ENCODE peak calls at places on chromosomes 3 and 15, in four cellular contexts. V is H1, S is IMR-90, Y is trophoblast cell. R is an unnamed sample.

GRCh38 chr3:192645437-192645836 is 81.9 kb downstream of the FGF12 start:
- DNase-seq in V (no peak), S (no peak), Y (no peak), R (no peak)

GRCh38 chr15:70509282-70510272 is 253.8 kb downstream of the UACA start:
- DNase-seq in V (no peak), S (no peak), Y (peak; percentile 37), R (no peak)

GRCh38 chr3:70703305-70704102 is 391.1 kb upstream of the MDFIC2 start:
- DNase-seq in V (no peak), S (no peak), Y (no peak), R (no peak)

GRCh38 chr3:44939581-44940036 is 36.4 kb downstream of the ZDHHC3 start:
- DNase-seq in V (no peak), S (peak; percentile 43), Y (peak; percentile 29), R (peak; percentile 47)

GRCh38 chr3:129650256-129650872 is 43.9 kb upstream of the PLXND1 start:
- DNase-seq in V (peak; percentile 84), S (peak; percentile 84), Y (peak; percentile 77), R (peak; percentile 72)

GRCh38 chr3:20039765-20040475 is at the start of gene KAT2B:
- DNase-seq in V (peak; percentile 67), S (peak; percentile 26), Y (peak; percentile 74), R (peak; percentile 82)

GRCh38 chr3:15029625-15030024 is 35.5 kb downstream of the MRPS25 start:
- DNase-seq in V (no peak), S (no peak), Y (no peak), R (no peak)

GRCh38 chr15:101295607-101296225 is 668 bp upstream of the SNRPA1 start:
- DNase-seq in V (no peak), S (peak; percentile 72), Y (no peak), R (peak; percentile 50)

GRCh38 chr15:45112592-45113379 is 1.2 kb downstream of the DUOX2 start:
- DNase-seq in V (peak; percentile 78), S (no peak), Y (no peak), R (no peak)

GRCh38 chr15:26661727-26662126 is 111.1 kb downstream of the GABRB3 start:
- DNase-seq in V (no peak), S (no peak), Y (no peak), R (no peak)

GRCh38 chr15:65249641-65250040 is 37.0 kb downstream of the PARP16 start:
- DNase-seq in V (no peak), S (peak; percentile 30), Y (no peak), R (no peak)

GRCh38 chr3:58009026-58009748 is 965 bp downstream of the FLNB start:
- DNase-seq in V (peak; percentile 50), S (no peak), Y (peak; percentile 61), R (peak; percentile 24)

GRCh38 chr3:13480340-13481318 is 523 bp downstream of the HDAC11 start:
- DNase-seq in V (no peak), S (peak; percentile 10), Y (no peak), R (peak; percentile 34)

GRCh38 chr3:184805351-184806038 is 6.5 kb upstream of the VPS8 start:
- DNase-seq in V (no peak), S (no peak), Y (peak; percentile 16), R (peak; percentile 28)

GRCh38 chr3:172289583-172289982 is 158.7 kb downstream of the GHSR start:
- DNase-seq in V (no peak), S (no peak), Y (peak; percentile 45), R (peak; percentile 51)

GRCh38 chr15:63678383-63678782 is 81.2 kb downstream of the FBXL22 start:
- DNase-seq in V (no peak), S (peak; percentile 39), Y (no peak), R (no peak)

GRCh38 chr15:101091080-101092017 is 160.5 kb downstream of the CHSY1 start:
- DNase-seq in V (no peak), S (peak; percentile 77), Y (no peak), R (peak; percentile 77)

GRCh38 chr3:88912294-88913014 is 195.0 kb upstream of the EPHA3 start:
- DNase-seq in V (peak; percentile 52), S (no peak), Y (no peak), R (no peak)

GRCh38 chr3:13011369-13012227 is 61.6 kb downstream of the IQSEC1 start:
- DNase-seq in V (no peak), S (no peak), Y (no peak), R (no peak)

GRCh38 chr15:101307048-101307896 is 12.2 kb upstream of the SNRPA1 start:
- DNase-seq in V (peak; percentile 39), S (no peak), Y (no peak), R (no peak)

GRCh38 chr15:83270176-83270575 is 14.3 kb downstream of the BNC1 start:
- DNase-seq in V (no peak), S (no peak), Y (no peak), R (no peak)

GRCh38 chr15:55279746-55280351 is 9.8 kb downstream of the RAB27A start:
- DNase-seq in V (no peak), S (peak; percentile 95), Y (peak; percentile 32), R (peak; percentile 95)

GRCh38 chr15:101376615-101377395 is 81.8 kb upstream of the SNRPA1 start:
- DNase-seq in V (no peak), S (no peak), Y (no peak), R (no peak)

GRCh38 chr15:80615783-80616391 is 79.2 kb upstream of the ABHD17C start:
- DNase-seq in V (no peak), S (peak; percentile 66), Y (peak; percentile 97), R (peak; percentile 68)

GRCh38 chr3:144369151-144369879 is 397.7 kb downstream of the DIPK2A start:
- DNase-seq in V (no peak), S (no peak), Y (no peak), R (no peak)

GRCh38 chr15:96184297-96184696 is 146.2 kb upstream of the NR2F2 start:
- DNase-seq in V (no peak), S (no peak), Y (no peak), R (no peak)

GRCh38 chr15:65192016-65192415 is 6.9 kb upstream of the CLPX start:
- DNase-seq in V (no peak), S (peak; percentile 13), Y (no peak), R (no peak)

GRCh38 chr3:135229018-135229495 is 434.0 kb downstream of the EPHB1 start:
- DNase-seq in V (no peak), S (no peak), Y (no peak), R (no peak)

GRCh38 chr15:93418566-93418965 is 329.6 kb upstream of the RGMA start:
- DNase-seq in V (no peak), S (no peak), Y (no peak), R (no peak)

GRCh38 chr15:80931721-80932609 is 57.7 kb downstream of the MESD start:
- DNase-seq in V (no peak), S (no peak), Y (peak; percentile 70), R (peak; percentile 11)

GRCh38 chr3:114411292-114411691 is 117.5 kb downstream of the TIGIT start:
- DNase-seq in V (no peak), S (peak; percentile 59), Y (no peak), R (peak; percentile 35)
- H3K18ac ChIP-seq in V (no peak overlapping the region), S (peak overlapping the region; percentile 5), Y (no peak overlapping the region), R (no peak overlapping the region)

GRCh38 chr3:195911041-195911945 is 2.9 kb upstream of the TNK2 start:
- DNase-seq in V (no peak), S (no peak), Y (peak; percentile 30), R (no peak)
- H3K23ac ChIP-seq in V (no peak overlapping the region), S (no peak overlapping the region), Y (no peak overlapping the region), R (no peak overlapping the region)

GRCh38 chr3:150803440-150803985 is 40.5 kb upstream of the SIAH2 start:
- DNase-seq in V (no peak), S (no peak), Y (no peak), R (no peak)
- H2AFZ ChIP-seq in V (peak overlapping the region; percentile 100), S (no peak overlapping the region), Y (no peak overlapping the region), R (no peak overlapping the region)

GRCh38 chr3:123298903-123299302 is 97.2 kb downstream of the SEC22A start:
- DNase-seq in V (no peak), S (no peak), Y (no peak), R (no peak)

GRCh38 chr3:123300572-123300971 is 98.8 kb downstream of the SEC22A start:
- DNase-seq in V (no peak), S (no peak), Y (no peak), R (no peak)

GRCh38 chr3:123301331-123302184 is 99.8 kb downstream of the SEC22A start:
- DNase-seq in V (no peak), S (no peak), Y (no peak), R (no peak)

GRCh38 chr3:123299581-123299980 is 97.8 kb downstream of the SEC22A start:
- DNase-seq in V (no peak), S (no peak), Y (no peak), R (no peak)

GRCh38 chr3:123300056-123300455 is 98.3 kb downstream of the SEC22A start:
- DNase-seq in V (no peak), S (no peak), Y (no peak), R (no peak)
- H3K18ac ChIP-seq in V (no peak overlapping the region), S (no peak overlapping the region), Y (no peak overlapping the region), R (no peak overlapping the region)

GRCh38 chr3:105868745-105869530 is at the start of gene CBLB:
- DNase-seq in V (peak; percentile 84), S (peak; percentile 97), Y (peak; percentile 96), R (peak; percentile 96)
- H3K23ac ChIP-seq in V (no peak within 1 kb of the TSS), S (peak within 1 kb of the TSS; percentile 99), Y (no peak within 1 kb of the TSS), R (no peak within 1 kb of the TSS)

GRCh38 chr3:104717828-104718196 is 648.9 kb upstream of the ALCAM start:
- DNase-seq in V (no peak), S (peak; percentile 68), Y (no peak), R (peak; percentile 28)
- H2AFZ ChIP-seq in V (no peak overlapping the region), S (no peak overlapping the region), Y (no peak overlapping the region), R (no peak overlapping the region)

R was measured in mesenchymal stem cell.